ENCODE peak calls at places on chromosome 2, in nine cellular contexts. One of them, this sample, is unnamed.

GRCh38 chr2:20447437-20448245 is 767 bp downstream of the RHOB start:
- DNase-seq in sigmoid colon: peak; percentile 86
- DNase-seq in GM12878: no peak
- DNase-seq in esophagus muscularis mucosa: no peak
- DNase-seq in ovary: peak; percentile 68
- DNase-seq in stomach: peak; percentile 57
- DNase-seq in A549: no peak
- DNase-seq in transverse colon: peak; percentile 57
- DNase-seq in tibial nerve: no peak
- DNase-seq in this sample: peak; percentile 82

GRCh38 chr2:35976611-35977010 is 379.0 kb upstream of the CRIM1 start:
- DNase-seq in sigmoid colon: no peak
- DNase-seq in A549: no peak
- DNase-seq in transverse colon: no peak
- DNase-seq in ovary: no peak
- DNase-seq in esophagus muscularis mucosa: no peak
- DNase-seq in stomach: no peak
- DNase-seq in tibial nerve: no peak
- DNase-seq in GM12878: no peak
- DNase-seq in this sample: no peak

GRCh38 chr2:227482638-227483340 is 10.8 kb downstream of the AGFG1 start:
- DNase-seq in tibial nerve: no peak
- DNase-seq in transverse colon: no peak
- DNase-seq in sigmoid colon: no peak
- DNase-seq in stomach: no peak
- DNase-seq in esophagus muscularis mucosa: no peak
- DNase-seq in ovary: no peak
- DNase-seq in GM12878: no peak
- DNase-seq in A549: no peak
- DNase-seq in this sample: no peak

GRCh38 chr2:109604597-109604996 is 9.2 kb downstream of the SEPTIN10 start:
- DNase-seq in transverse colon: no peak
- DNase-seq in esophagus muscularis mucosa: no peak
- DNase-seq in stomach: no peak
- DNase-seq in A549: peak; percentile 38
- DNase-seq in GM12878: no peak
- DNase-seq in ovary: no peak
- DNase-seq in tibial nerve: no peak
- DNase-seq in sigmoid colon: no peak
- DNase-seq in this sample: no peak

GRCh38 chr2:71453404-71454220 is at the start of gene DYSF:
- DNase-seq in GM12878: no peak
- DNase-seq in esophagus muscularis mucosa: peak; percentile 92
- DNase-seq in sigmoid colon: peak; percentile 78
- DNase-seq in transverse colon: peak; percentile 20
- DNase-seq in ovary: no peak
- DNase-seq in tibial nerve: no peak
- DNase-seq in stomach: peak; percentile 47
- DNase-seq in A549: no peak
- DNase-seq in this sample: no peak

GRCh38 chr2:108377815-108378630 is at the start of gene SULT1C4:
- DNase-seq in ovary: peak; percentile 90
- DNase-seq in GM12878: no peak
- DNase-seq in A549: no peak
- DNase-seq in sigmoid colon: peak; percentile 80
- DNase-seq in transverse colon: peak; percentile 12
- DNase-seq in stomach: no peak
- DNase-seq in esophagus muscularis mucosa: no peak
- DNase-seq in tibial nerve: no peak
- DNase-seq in this sample: no peak

GRCh38 chr2:216243026-216243425 is 129.3 kb downstream of the MARCHF4 start:
- DNase-seq in tibial nerve: no peak
- DNase-seq in A549: no peak
- DNase-seq in esophagus muscularis mucosa: peak; percentile 55
- DNase-seq in ovary: no peak
- DNase-seq in sigmoid colon: no peak
- DNase-seq in GM12878: no peak
- DNase-seq in stomach: no peak
- DNase-seq in transverse colon: no peak
- DNase-seq in this sample: no peak

GRCh38 chr2:223972656-223973102 is 15.4 kb downstream of the MRPL44 start:
- DNase-seq in stomach: no peak
- DNase-seq in ovary: no peak
- DNase-seq in tibial nerve: no peak
- DNase-seq in esophagus muscularis mucosa: no peak
- DNase-seq in sigmoid colon: no peak
- DNase-seq in A549: no peak
- DNase-seq in transverse colon: no peak
- DNase-seq in GM12878: no peak
- DNase-seq in this sample: no peak

GRCh38 chr2:80050246-80050645 is 254.3 kb downstream of the LRRTM1 start:
- DNase-seq in ovary: no peak
- DNase-seq in GM12878: no peak
- DNase-seq in transverse colon: no peak
- DNase-seq in esophagus muscularis mucosa: no peak
- DNase-seq in A549: no peak
- DNase-seq in stomach: no peak
- DNase-seq in tibial nerve: no peak
- DNase-seq in sigmoid colon: no peak
- DNase-seq in this sample: no peak

GRCh38 chr2:236689393-236689700 is 119.7 kb downstream of the ACKR3 start:
- DNase-seq in transverse colon: no peak
- DNase-seq in GM12878: no peak
- DNase-seq in sigmoid colon: no peak
- DNase-seq in tibial nerve: no peak
- DNase-seq in A549: no peak
- DNase-seq in ovary: no peak
- DNase-seq in esophagus muscularis mucosa: no peak
- DNase-seq in stomach: no peak
- DNase-seq in this sample: no peak

GRCh38 chr2:235432741-235433520 is 60.9 kb upstream of the AGAP1 start:
- DNase-seq in ovary: no peak
- DNase-seq in A549: no peak
- DNase-seq in sigmoid colon: no peak
- DNase-seq in transverse colon: no peak
- DNase-seq in stomach: no peak
- DNase-seq in GM12878: no peak
- DNase-seq in esophagus muscularis mucosa: no peak
- DNase-seq in tibial nerve: no peak
- DNase-seq in this sample: no peak
- TF ChIP-seq EP300 in ovary: no peak
- TF ChIP-seq EP300 in A549: no peak
- TF ChIP-seq EP300 in sigmoid colon: no peak
- TF ChIP-seq EP300 in transverse colon: no peak
- TF ChIP-seq EP300 in stomach: no peak
- TF ChIP-seq EP300 in GM12878: no peak
- TF ChIP-seq EP300 in esophagus muscularis mucosa: no peak
- TF ChIP-seq EP300 in tibial nerve: no peak
- TF ChIP-seq EP300 in this sample: no peak

DNA sequence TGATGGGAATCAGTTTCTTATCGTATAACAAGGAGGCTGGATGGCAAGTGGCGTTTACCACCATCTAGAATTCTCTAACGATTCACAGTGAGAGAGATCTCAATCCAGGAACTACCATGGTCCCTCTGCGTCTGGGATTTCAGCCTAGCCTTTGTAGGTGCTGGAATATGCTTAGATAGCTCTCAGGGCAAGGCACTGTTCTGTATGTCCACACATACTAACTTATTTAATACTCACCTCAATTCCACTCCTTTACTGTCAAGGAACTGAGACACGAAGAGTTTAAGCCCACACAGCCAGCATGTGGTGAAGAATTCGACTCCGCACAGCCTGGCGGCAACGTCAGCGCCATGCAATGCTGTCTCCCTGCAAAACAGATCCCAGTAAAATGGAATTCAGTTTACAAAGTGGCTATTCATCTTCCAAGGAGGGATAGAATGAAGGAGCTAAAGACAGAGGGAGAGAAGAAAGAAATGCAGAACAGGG is 164.9 kb downstream of the MYCN start:
- DNase-seq in stomach: no peak
- DNase-seq in GM12878: no peak
- DNase-seq in esophagus muscularis mucosa: no peak
- DNase-seq in transverse colon: no peak
- DNase-seq in A549: no peak
- DNase-seq in sigmoid colon: no peak
- DNase-seq in tibial nerve: no peak
- DNase-seq in ovary: no peak
- DNase-seq in this sample: no peak
- H3K4me3 ChIP-seq in stomach: no peak overlapping the region
- H3K4me3 ChIP-seq in GM12878: no peak overlapping the region
- H3K4me3 ChIP-seq in esophagus muscularis mucosa: peak overlapping the region; percentile 21
- H3K4me3 ChIP-seq in transverse colon: no peak overlapping the region
- H3K4me3 ChIP-seq in A549: no peak overlapping the region
- H3K4me3 ChIP-seq in sigmoid colon: no peak overlapping the region
- H3K4me3 ChIP-seq in tibial nerve: no peak overlapping the region
- H3K4me3 ChIP-seq in ovary: no peak overlapping the region
- H3K4me3 ChIP-seq in this sample: no peak overlapping the region

DNA sequence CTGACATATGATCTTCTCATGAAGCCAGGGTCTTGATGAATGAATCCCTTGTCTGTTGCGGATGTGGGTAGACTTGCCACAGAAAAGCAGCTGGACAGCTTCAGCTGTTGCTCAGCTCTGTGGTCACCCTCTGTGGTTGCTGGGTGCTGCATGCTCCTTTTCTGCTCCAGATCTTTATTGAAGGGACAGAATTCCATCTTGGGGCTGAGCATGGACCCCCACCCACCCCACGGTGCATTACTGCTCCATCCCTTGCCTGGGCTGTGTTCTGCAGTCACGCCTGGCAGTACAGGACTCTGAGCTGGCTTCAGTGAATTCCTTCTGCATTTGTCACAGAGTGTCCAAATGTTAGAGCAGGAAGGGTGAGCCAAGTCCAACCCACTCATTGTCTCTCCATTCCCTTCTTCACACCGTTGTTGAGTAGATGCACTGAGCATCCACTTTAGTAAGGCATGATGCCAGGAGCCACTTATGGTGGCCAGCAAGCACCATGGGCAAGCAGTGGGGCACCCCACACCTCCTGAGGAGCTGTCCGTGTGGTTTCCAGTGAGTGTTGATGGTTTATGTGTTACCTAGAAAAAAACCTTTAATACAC is 14.5 kb upstream of the ITGB6 start:
- DNase-seq in esophagus muscularis mucosa: peak; percentile 84
- DNase-seq in sigmoid colon: no peak
- DNase-seq in GM12878: no peak
- DNase-seq in A549: peak; percentile 69
- DNase-seq in stomach: no peak
- DNase-seq in tibial nerve: no peak
- DNase-seq in transverse colon: no peak
- DNase-seq in ovary: no peak
- DNase-seq in this sample: no peak
- TF ChIP-seq EP300 in esophagus muscularis mucosa: no peak
- TF ChIP-seq EP300 in sigmoid colon: no peak
- TF ChIP-seq EP300 in GM12878: no peak
- TF ChIP-seq EP300 in A549: no peak
- TF ChIP-seq EP300 in stomach: no peak
- TF ChIP-seq EP300 in tibial nerve: no peak
- TF ChIP-seq EP300 in transverse colon: no peak
- TF ChIP-seq EP300 in ovary: no peak
- TF ChIP-seq EP300 in this sample: no peak

GRCh38 chr2:19102696-19103403 is 255.6 kb downstream of the OSR1 start:
- DNase-seq in GM12878: no peak
- DNase-seq in tibial nerve: no peak
- DNase-seq in ovary: no peak
- DNase-seq in A549: no peak
- DNase-seq in esophagus muscularis mucosa: no peak
- DNase-seq in sigmoid colon: no peak
- DNase-seq in transverse colon: no peak
- DNase-seq in stomach: no peak
- DNase-seq in this sample: no peak
- H3K4me3 ChIP-seq in GM12878: no peak overlapping the region
- H3K4me3 ChIP-seq in tibial nerve: no peak overlapping the region
- H3K4me3 ChIP-seq in ovary: no peak overlapping the region
- H3K4me3 ChIP-seq in A549: no peak overlapping the region
- H3K4me3 ChIP-seq in esophagus muscularis mucosa: no peak overlapping the region
- H3K4me3 ChIP-seq in sigmoid colon: no peak overlapping the region
- H3K4me3 ChIP-seq in transverse colon: no peak overlapping the region
- H3K4me3 ChIP-seq in stomach: no peak overlapping the region
- H3K4me3 ChIP-seq in this sample: no peak overlapping the region

DNA sequence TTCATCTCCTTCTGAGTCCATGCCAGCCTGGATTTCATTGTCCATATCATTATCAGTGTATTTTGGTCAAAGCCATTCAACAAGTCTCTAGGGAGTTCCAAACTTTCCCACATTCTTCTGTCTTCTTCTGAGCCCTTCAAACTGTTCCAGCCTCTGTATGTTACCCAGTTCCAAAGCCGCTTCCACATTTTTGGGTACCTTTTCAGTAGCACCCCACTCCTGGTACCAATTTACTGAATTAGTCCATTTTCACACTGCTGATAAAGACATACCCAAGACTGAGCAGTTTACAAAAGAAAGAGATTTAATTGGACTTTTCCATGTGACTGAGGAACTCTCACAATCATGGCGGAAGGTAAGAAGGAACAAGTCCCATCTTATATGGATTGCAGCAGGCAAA is 47.4 kb downstream of the TANC1 start:
- DNase-seq in stomach: no peak
- DNase-seq in tibial nerve: no peak
- DNase-seq in esophagus muscularis mucosa: no peak
- DNase-seq in ovary: no peak
- DNase-seq in transverse colon: no peak
- DNase-seq in A549: no peak
- DNase-seq in GM12878: no peak
- DNase-seq in sigmoid colon: no peak
- DNase-seq in this sample: no peak
- TF ChIP-seq EP300 in stomach: no peak
- TF ChIP-seq EP300 in tibial nerve: no peak
- TF ChIP-seq EP300 in esophagus muscularis mucosa: no peak
- TF ChIP-seq EP300 in ovary: no peak
- TF ChIP-seq EP300 in transverse colon: no peak
- TF ChIP-seq EP300 in A549: no peak
- TF ChIP-seq EP300 in GM12878: no peak
- TF ChIP-seq EP300 in sigmoid colon: no peak
- TF ChIP-seq EP300 in this sample: no peak

This sample was measured in suprapubic skin.